ENCODE peak calls at places on chromosomes 12 and 14, in nine cellular contexts. C, F, B, R, X, O, W, Q and I are unnamed samples.

GRCh38 chr12:93050026-93050747 is 121.1 kb upstream of the EEA1 start:
- DNase-seq in Q (peak), W (no peak), X (peak), B (peak), O (no peak), C (peak), F (no peak), R (peak), I (no peak)

GRCh38 chr12:79775355-79776073 is 84.8 kb upstream of the PAWR start:
- DNase-seq in Q (no peak), W (no peak), B (no peak), F (no peak), C (no peak), R (no peak), O (no peak), X (no peak), I (no peak)

GRCh38 chr12:107390414-107390813 is 295.2 kb upstream of the PWP1 start:
- DNase-seq in C (no peak), W (no peak), R (no peak), O (no peak), X (no peak), F (no peak), B (no peak), Q (no peak), I (no peak)

GRCh38 chr14:56816575-56817391 is 6.5 kb upstream of the OTX2 start:
- DNase-seq in O (no peak), W (no peak), F (no peak), R (no peak), C (no peak), X (no peak), B (no peak), Q (no peak), I (no peak)

GRCh38 chr12:127588224-127588623 is 678.7 kb upstream of the TMEM132C start:
- DNase-seq in W (no peak), R (peak), F (no peak), Q (no peak), O (no peak), X (peak), C (peak), B (peak), I (no peak)

GRCh38 chr12:28108599-28108998 is 81.7 kb upstream of the CCDC91 start:
- DNase-seq in R (peak), Q (no peak), O (no peak), X (no peak), W (no peak), F (no peak), B (no peak), C (no peak), I (no peak)

GRCh38 chr14:65780566-65780965 is 368.0 kb downstream of the FUT8 start:
- DNase-seq in O (no peak), F (no peak), B (no peak), Q (no peak), R (no peak), C (no peak), W (no peak), X (no peak), I (no peak)

GRCh38 chr12:7021956-7022355 is 3.7 kb upstream of the LPCAT3 start:
- DNase-seq in F (no peak), O (no peak), B (no peak), X (no peak), Q (no peak), C (no peak), W (no peak), R (no peak), I (no peak)

GRCh38 chr14:20745571-20746358 is at the start of gene EDDM3A:
- DNase-seq in W (no peak), Q (no peak), O (no peak), X (no peak), B (no peak), R (no peak), C (no peak), F (no peak), I (no peak)

GRCh38 chr12:108581311-108582227 is 16.3 kb downstream of the TMEM119 start:
- DNase-seq in F (no peak), O (no peak), B (no peak), Q (no peak), X (no peak), R (no peak), C (no peak), W (no peak), I (no peak)

DNA sequence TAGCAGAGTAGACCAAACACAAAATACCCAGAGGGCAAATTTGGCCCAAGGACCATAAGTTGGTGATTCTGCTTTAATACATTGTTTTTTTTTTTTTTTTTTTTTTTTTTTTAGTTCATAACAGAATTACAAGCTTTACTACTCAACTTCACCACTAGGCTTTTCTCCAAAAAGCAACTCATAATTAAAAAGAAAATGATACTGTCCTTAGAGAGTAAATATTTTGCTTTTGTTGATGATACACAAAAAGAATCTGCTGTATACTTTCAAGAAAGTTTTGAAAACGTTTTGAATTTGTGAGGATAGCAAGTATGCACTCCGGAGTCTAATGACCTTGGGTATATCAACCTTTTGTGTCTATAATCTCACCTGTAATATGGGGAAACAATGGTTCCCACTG is 68.9 kb upstream of the LMO3 start:
- DNase-seq in C (no peak), X (no peak), O (no peak), Q (no peak), B (no peak), R (no peak), W (no peak), F (no peak), I (no peak)
- TF ChIP-seq CTCF in C (no peak), X (no peak), O (no peak), Q (no peak), B (no peak), R (no peak), W (no peak), F (no peak), I (no peak)

DNA sequence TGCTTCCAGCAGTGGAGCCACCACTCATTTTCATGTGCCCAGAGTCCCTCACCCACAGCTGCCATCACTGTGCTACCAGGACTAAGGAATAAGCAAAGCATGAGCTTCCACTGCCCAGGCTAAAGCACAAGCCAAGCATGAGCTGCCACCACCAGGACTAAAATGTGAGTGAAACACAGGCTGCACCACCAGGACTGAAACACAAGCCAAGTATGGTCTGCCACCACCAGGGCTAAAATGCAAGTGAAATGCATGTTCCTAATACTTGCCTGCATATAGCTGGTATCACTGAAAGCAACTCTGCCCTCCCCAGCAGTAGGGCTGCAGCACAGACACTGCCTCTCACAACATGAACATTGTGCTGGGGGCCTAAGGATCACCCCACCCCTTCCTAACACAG is 30.0 kb downstream of the CEP83 start:
- DNase-seq in Q (no peak), W (no peak), B (no peak), O (no peak), F (no peak), X (no peak), R (peak), C (no peak), I (no peak)
- TF ChIP-seq CTCF in Q (no peak), W (no peak), B (no peak), O (peak), F (no peak), X (no peak), R (peak), C (no peak), I (no peak)

GRCh38 chr12:111692575-111693210 is 6.8 kb downstream of the ACAD10 start:
- DNase-seq in X (peak), B (no peak), W (no peak), F (no peak), O (no peak), C (no peak), R (peak), Q (no peak), I (no peak)
- TF ChIP-seq CTCF in X (no peak), B (peak), W (no peak), F (peak), O (peak), C (no peak), R (peak), Q (peak), I (no peak)

GRCh38 chr12:96132819-96133218 is 61.4 kb upstream of the ELK3 start:
- DNase-seq in F (no peak), O (no peak), B (no peak), C (no peak), W (no peak), R (no peak), Q (no peak), X (no peak), I (no peak)
- TF ChIP-seq CTCF in F (peak), O (no peak), B (no peak), C (no peak), W (no peak), R (no peak), Q (peak), X (no peak), I (peak)

DNA sequence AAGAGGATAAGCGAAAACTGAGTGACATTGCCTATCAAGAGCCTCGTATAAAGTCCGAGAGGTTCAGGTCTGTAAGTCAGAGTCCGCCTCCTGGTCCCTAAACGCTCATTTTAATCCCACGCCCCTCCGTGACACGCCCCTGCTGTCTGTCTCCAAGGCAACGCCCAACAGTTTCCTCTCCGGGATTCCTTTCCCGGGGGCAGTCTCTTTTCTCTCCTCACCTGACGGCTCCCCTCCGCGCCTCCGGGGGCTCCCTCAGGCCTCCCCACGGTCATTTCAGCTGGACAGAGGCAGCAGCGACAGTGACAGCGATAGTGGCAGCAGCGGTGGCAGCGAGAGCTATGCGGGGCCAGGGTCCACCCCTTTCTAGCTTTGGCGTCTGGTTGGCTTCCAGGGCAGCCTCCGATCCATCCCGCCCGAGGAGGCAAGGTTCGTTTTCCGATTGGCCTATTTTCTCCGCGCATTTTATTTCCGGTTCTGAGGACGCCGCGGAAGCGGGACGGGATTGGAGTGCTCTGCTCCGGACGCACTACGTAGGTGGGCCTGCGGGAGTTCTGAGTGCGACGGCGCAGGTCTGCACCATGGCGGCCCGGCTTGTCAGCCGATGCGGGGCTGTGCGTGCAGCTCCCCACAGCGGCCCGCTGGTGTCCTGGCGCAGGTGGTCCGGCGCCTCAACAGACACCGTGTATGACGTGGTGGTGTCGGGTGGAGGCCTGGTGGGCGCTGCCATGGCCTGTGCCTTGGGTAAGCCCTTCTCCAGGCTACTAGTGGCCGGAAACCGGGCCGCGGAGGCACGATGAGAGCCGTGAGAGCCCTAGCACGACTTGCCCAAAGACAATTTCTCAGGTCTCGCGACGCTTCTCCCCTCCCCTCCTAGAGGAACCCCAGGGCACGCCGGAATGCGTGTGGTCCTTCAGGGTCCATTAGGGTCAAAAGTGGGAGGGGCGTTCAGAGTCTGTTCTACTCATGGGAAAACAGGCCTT is at the start of the genes COQ6 and FAM161B:
- DNase-seq in C (peak), O (peak), Q (peak), B (peak), F (peak), W (peak), X (peak), R (peak), I (peak)
- TF ChIP-seq CTCF in C (no peak), O (peak), Q (peak), B (peak), F (no peak), W (peak), X (peak), R (no peak), I (no peak)

GRCh38 chr12:83827860-83828259 is 1084.7 kb downstream of the SLC6A15 start:
- DNase-seq in C (no peak), W (no peak), R (no peak), F (no peak), X (no peak), B (no peak), Q (peak), O (no peak), I (no peak)
- TF ChIP-seq CTCF in C (peak), W (no peak), R (no peak), F (no peak), X (no peak), B (peak), Q (peak), O (peak), I (no peak)

GRCh38 chr12:5965950-5966383 is 20.9 kb upstream of the ANO2 start:
- DNase-seq in Q (peak), W (peak), O (no peak), R (peak), F (peak), C (no peak), B (peak), X (peak), I (no peak)
- TF ChIP-seq CTCF in Q (peak), W (peak), O (peak), R (peak), F (peak), C (peak), B (peak), X (peak), I (peak)

GRCh38 chr14:103188691-103189480 is 65.6 kb downstream of the TNFAIP2 start:
- DNase-seq in C (no peak), B (no peak), R (peak), W (no peak), X (no peak), F (no peak), Q (no peak), O (no peak), I (no peak)
- TF ChIP-seq CTCF in C (peak), B (peak), R (no peak), W (peak), X (peak), F (peak), Q (peak), O (no peak), I (peak)

DNA sequence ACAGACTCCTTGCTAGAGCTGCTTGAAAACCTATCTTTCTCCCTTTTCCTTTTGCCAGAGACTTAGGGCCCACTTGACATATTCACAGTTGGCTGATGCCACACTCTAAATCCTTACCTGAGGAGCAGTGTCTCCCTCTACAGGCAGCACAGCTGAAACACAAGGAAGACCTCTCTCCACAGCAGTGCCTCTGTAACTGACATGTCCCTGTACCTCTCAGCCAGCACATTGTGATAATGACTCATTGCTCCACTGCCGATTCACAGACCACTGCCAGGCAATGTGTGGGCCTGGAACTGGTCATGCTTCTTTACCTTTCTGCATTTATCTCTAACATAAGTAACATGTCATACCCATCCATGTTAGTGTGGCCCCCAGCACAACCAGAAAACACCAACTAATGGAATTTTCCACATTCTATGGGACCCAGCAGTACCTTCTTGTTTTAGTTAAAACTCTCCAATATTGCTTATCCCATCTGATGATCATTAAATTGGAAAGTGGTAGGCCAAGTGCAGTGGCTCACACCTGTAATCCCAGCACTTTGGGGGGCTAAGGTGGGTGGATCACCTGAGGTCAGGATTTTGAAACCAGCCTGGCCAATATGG is 56.5 kb downstream of the GTF2A1 start:
- DNase-seq in R (peak), W (peak), X (peak), O (peak), Q (peak), C (peak), B (peak), F (peak), I (peak)
- TF ChIP-seq CTCF in R (peak), W (no peak), X (peak), O (peak), Q (peak), C (peak), B (peak), F (peak), I (peak)

GRCh38 chr12:45762185-45763110 is 32.9 kb downstream of the ARID2 start:
- DNase-seq in B (peak), O (no peak), R (peak), X (peak), Q (peak), C (peak), F (no peak), W (peak), I (no peak)
- TF ChIP-seq CTCF in B (peak), O (peak), R (peak), X (peak), Q (peak), C (peak), F (peak), W (peak), I (peak)